ENCODE peak calls at places on chromosomes 4 and X, in four cellular contexts. O is fibroblast of lung, Q is astrocyte, K is MM.1S. L is an unnamed sample. For H3K4me1 and H3K79me2, the result is how much of the 10 kb centered on the place peaks cover.

GRCh38 chr4:8451440-8452182 is 11.0 kb downstream of the TRMT44 start:
- DNase-seq in K (no peak), Q (no peak), O (no peak), L (no peak)

GRCh38 chr4:56048621-56049427 is 100.1 kb downstream of the CEP135 start:
- DNase-seq in K (peak), Q (peak), O (peak), L (peak)

GRCh38 chrX:39896951-39897740 is 200.6 kb downstream of the BCOR start:
- DNase-seq in Q (peak), O (peak), K (no peak), L (no peak)

GRCh38 chrX:40010550-40011364 is 87.0 kb downstream of the BCOR start:
- DNase-seq in K (no peak), Q (no peak), O (no peak), L (no peak)

GRCh38 chr4:65968873-65969272 is 298.6 kb upstream of the EPHA5 start:
- DNase-seq in O (no peak), K (no peak), Q (peak), L (no peak)

GRCh38 chr4:25090516-25090915 is 59.8 kb upstream of the LGI2 start:
- DNase-seq in Q (peak), K (no peak), O (no peak), L (no peak)

GRCh38 chr4:54661156-54661555 is 3.4 kb downstream of the KIT start:
- DNase-seq in O (no peak), K (no peak), Q (peak), L (peak)

GRCh38 chr4:126081336-126081735 is 766.6 kb downstream of the FAT4 start:
- DNase-seq in O (no peak), K (no peak), Q (no peak), L (no peak)

GRCh38 chrX:100994352-100995281 is 25.1 kb downstream of the ARL13A start:
- DNase-seq in Q (peak), K (no peak), O (peak), L (peak)

GRCh38 chr4:126851391-126851790 is 781.4 kb upstream of the INTU start:
- DNase-seq in O (peak), K (no peak), Q (peak), L (no peak)

GRCh38 chr4:20391224-20391623 is 139.5 kb downstream of the SLIT2 start:
- DNase-seq in K (no peak), O (peak), Q (peak), L (no peak)

GRCh38 chr4:48247142-48247877 is 22.3 kb downstream of the TEC start:
- DNase-seq in Q (peak), O (peak), K (peak), L (no peak)

GRCh38 chr4:158255727-158256324 is 45.5 kb downstream of the TMEM144 start:
- DNase-seq in K (peak), Q (peak), O (peak), L (no peak)

GRCh38 chr4:13865871-13866669 is 238.5 kb upstream of the BOD1L1 start:
- DNase-seq in O (peak), Q (peak), K (no peak), L (no peak)

GRCh38 chr4:951186-951585 is 18.9 kb downstream of the TMEM175 start:
- DNase-seq in O (no peak), Q (no peak), K (no peak), L (no peak)
- H3K4me1 ChIP-seq in O (under half), Q (under half), K (under half), L (under half)

GRCh38 chr4:732480-732879 is 26.8 kb downstream of the PCGF3 start:
- DNase-seq in O (no peak), Q (no peak), K (no peak), L (no peak)

GRCh38 chr4:732911-733630 is 27.4 kb downstream of the PCGF3 start:
- DNase-seq in Q (no peak), K (no peak), O (no peak), L (no peak)

GRCh38 chr4:727576-727975 is 21.9 kb downstream of the PCGF3 start:
- DNase-seq in K (no peak), Q (no peak), O (no peak), L (no peak)

GRCh38 chr4:729336-730315 is 24.0 kb downstream of the PCGF3 start:
- DNase-seq in K (no peak), Q (no peak), O (no peak), L (no peak)

DNA sequence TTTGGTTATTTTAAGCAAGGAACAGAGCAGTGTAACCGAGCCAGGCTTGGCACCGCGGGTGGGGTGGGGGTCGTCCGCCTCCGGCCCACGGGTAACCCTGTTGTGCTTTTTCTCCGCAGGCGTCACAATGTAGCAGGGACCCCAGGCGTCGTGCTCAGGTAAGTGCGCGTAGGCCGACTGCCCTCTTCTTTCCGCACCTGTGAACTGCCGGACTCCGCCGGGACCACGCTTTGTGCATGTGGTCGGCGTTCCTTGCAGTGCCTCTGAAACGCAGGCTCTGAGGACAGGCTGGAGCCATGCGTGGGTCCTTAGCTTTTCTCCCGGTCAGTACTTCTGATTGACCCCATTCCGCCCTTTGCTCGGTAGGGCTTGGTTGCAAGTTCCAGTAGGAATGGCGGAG is 24.9 kb downstream of the PCGF3 start:
- DNase-seq in O (no peak), Q (no peak), K (no peak), L (no peak)
- H3K79me2 ChIP-seq in O (under half), Q (half or more), K (under half), L (under half)

GRCh38 chr4:182143086-182143821 is 99.9 kb upstream of the TENM3 start:
- DNase-seq in O (peak), K (no peak), Q (peak), L (no peak)
- H3K4me1 ChIP-seq in O (under half), K (under half), Q (under half), L (under half)

DNA sequence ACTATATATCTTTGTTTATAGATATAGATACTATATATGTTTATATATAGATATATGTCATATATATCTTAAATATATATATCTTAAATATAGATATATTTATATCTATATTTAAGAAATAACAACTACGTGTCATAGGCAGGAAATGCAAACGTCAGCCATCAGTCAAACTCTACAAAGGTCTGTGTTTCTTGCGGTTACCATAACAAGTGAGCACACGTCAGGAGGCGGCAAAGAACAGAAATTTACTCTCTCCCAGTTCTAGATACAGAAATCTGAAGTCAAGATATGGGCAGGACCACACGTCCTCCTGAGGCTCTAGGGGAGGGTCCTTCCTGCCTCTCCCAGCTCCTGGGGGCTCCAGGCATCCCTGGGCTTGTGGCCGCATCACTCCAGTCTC is 6.5 kb downstream of the PLCXD1 start:
- DNase-seq in Q (no peak), O (no peak), K (no peak), L (no peak)
- H3K79me2 ChIP-seq in Q (under half), O (under half), K (under half), L (under half)

GRCh38 chr4:89287945-89288344 is 19.7 kb downstream of the GPRIN3 start:
- DNase-seq in K (no peak), O (no peak), Q (no peak), L (no peak)
- H3K4me1 ChIP-seq in K (half or more), O (under half), Q (under half), L (under half)

GRCh38 chrX:1521459-1521956 is 15.5 kb downstream of the P2RY8 start:
- DNase-seq in K (peak), O (no peak), Q (no peak), L (no peak)

GRCh38 chrX:1519022-1519497 is 17.9 kb downstream of the P2RY8 start:
- DNase-seq in Q (no peak), O (no peak), K (no peak), L (no peak)

GRCh38 chrX:1516596-1517104 is 20.3 kb downstream of the P2RY8 start:
- DNase-seq in K (no peak), Q (no peak), O (no peak), L (no peak)

GRCh38 chrX:1520350-1520749 is 16.6 kb downstream of the P2RY8 start:
- DNase-seq in O (no peak), K (no peak), Q (no peak), L (no peak)

DNA sequence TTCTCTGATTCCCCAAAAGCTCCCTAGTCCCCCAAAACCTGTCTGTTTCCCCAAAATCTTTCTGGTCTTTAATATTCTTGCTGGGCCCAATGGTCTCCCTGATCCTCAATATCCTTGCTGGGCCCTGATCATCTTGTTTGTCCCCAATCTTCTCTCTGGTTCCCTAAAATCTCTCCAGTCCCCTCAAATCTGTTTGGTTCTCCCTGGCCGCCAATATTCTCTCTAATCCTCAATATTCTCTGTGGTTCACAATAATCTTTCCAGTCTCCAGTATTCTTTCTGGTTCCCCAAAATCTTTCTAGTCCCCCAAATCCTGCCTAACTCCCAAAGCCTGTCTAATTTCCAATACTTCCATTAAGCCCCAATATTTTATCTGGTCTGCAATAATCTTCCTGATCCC is 18.5 kb downstream of the P2RY8 start:
- DNase-seq in K (no peak), Q (no peak), O (no peak), L (no peak)
- H3K79me2 ChIP-seq in K (half or more), Q (under half), O (under half), L (under half)

GRCh38 chr4:108160741-108161352 is 7.9 kb downstream of the LEF1 start:
- DNase-seq in O (no peak), K (no peak), Q (no peak), L (no peak)
- H3K4me1 ChIP-seq in O (under half), K (under half), Q (under half), L (under half)

DNA sequence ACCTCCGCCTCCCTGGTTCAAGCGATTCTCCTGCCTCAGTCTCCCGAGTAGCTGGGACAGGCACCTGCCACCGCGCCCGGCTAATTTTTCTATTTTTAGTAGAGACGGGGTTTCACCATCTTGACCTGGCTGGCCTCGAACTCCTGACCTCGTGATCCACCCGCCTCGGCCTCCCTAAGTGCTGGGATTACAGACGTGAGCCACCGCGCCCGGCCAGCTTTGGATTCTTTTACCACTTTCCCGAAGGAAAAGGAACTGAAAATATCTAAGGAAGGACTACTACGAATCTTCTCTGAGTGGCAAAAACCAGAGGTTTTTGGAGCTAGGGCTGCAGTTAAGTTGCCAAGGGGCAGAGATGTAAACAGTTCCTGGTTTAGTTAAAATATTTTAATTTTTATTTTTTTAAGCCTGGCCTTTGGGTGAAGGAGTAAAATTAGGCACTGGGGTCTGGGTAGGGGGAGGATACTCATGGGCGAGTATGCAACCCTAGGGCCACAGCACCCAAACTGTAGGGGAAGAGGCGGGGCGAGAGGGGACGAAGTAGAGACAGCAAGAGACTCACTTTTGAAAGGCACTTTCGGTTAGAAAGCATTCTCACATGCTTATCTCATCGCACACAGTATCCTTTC is 525 bp upstream of the CISD2 start:
- DNase-seq in O (no peak), K (no peak), Q (no peak), L (no peak)
- H3K79me2 ChIP-seq in O (under half), K (half or more), Q (under half), L (half or more)

L was measured in PC-9.